ENCODE peak calls at places on chromosomes 11 and 22, in seven cellular contexts. U is IMR-90, V is trophoblast cell, O is H1, K is mesendoderm, L is H9, F is mesenchymal stem cell. Z is an unnamed sample.

GRCh38 chr11:122115520-122116343 is at the start of gene BLID:
- DNase-seq in V (peak; percentile 73), U (peak; percentile 46), F (peak; percentile 54), L (peak; percentile 73), O (peak; percentile 74), K (peak; percentile 70), Z (no peak)

GRCh38 chr11:35911013-35911412 is 32.8 kb upstream of the LDLRAD3 start:
- DNase-seq in V (no peak), K (no peak), F (no peak), O (no peak), L (no peak), U (no peak), Z (no peak)

GRCh38 chr22:37229805-37230672 is 14.0 kb downstream of the RAC2 start:
- DNase-seq in F (peak; percentile 66), O (no peak), K (no peak), L (no peak), V (peak; percentile 10), U (peak; percentile 51), Z (no peak)

GRCh38 chr11:20368441-20368840 is 4.9 kb downstream of the HTATIP2 start:
- DNase-seq in U (no peak), F (no peak), L (no peak), V (no peak), O (no peak), K (no peak), Z (no peak)

GRCh38 chr11:104968856-104969776 is 742 bp upstream of the CASP4 start:
- DNase-seq in V (peak; percentile 67), U (peak; percentile 34), O (peak; percentile 52), L (peak; percentile 67), K (peak; percentile 62), F (peak; percentile 32), Z (no peak)

GRCh38 chr11:20010106-20010860 is 150.0 kb downstream of the DBX1 start:
- DNase-seq in U (no peak), O (no peak), V (no peak), L (no peak), F (no peak), K (no peak), Z (no peak)

GRCh38 chr11:85965202-85965601 is 103.7 kb downstream of the PICALM start:
- DNase-seq in V (no peak), L (no peak), F (peak; percentile 66), U (peak; percentile 90), K (no peak), O (no peak), Z (no peak)

GRCh38 chr11:126701555-126701897 is 299.0 kb downstream of the KIRREL3 start:
- DNase-seq in K (no peak), O (no peak), F (no peak), L (no peak), V (no peak), U (no peak), Z (no peak)

GRCh38 chr11:11510939-11511338 is 110.9 kb downstream of the GALNT18 start:
- DNase-seq in F (no peak), L (no peak), V (peak; percentile 34), O (no peak), U (peak; percentile 17), K (no peak), Z (peak; percentile 47)

GRCh38 chr22:19874307-19875060 is 19.8 kb upstream of the GNB1L start:
- DNase-seq in U (no peak), K (no peak), L (peak; percentile 35), O (peak; percentile 51), F (no peak), V (no peak), Z (peak; percentile 64)

GRCh38 chr22:23862103-23862502 is 4.4 kb downstream of the SLC2A11 start:
- DNase-seq in L (peak; percentile 71), V (peak; percentile 44), K (peak; percentile 69), U (peak; percentile 52), F (peak; percentile 49), O (peak; percentile 55), Z (no peak)

GRCh38 chr22:43474161-43475101 is 62.6 kb downstream of the MPPED1 start:
- DNase-seq in L (no peak), K (no peak), V (no peak), O (no peak), F (peak; percentile 55), U (no peak), Z (no peak)

GRCh38 chr11:129230006-129230405 is 37.9 kb upstream of the ARHGAP32 start:
- DNase-seq in U (peak; percentile 12), L (no peak), K (no peak), O (no peak), F (peak; percentile 14), V (no peak), Z (no peak)

GRCh38 chr11:9053631-9054030 is 37.8 kb downstream of the SCUBE2 start:
- DNase-seq in K (no peak), O (no peak), U (peak; percentile 73), L (no peak), V (no peak), F (peak; percentile 60), Z (no peak)

GRCh38 chr22:38203855-38204497 is 2.2 kb downstream of the MAFF start:
- DNase-seq in V (peak; percentile 30), F (peak; percentile 76), K (no peak), O (no peak), U (peak; percentile 83), L (no peak), Z (no peak)

GRCh38 chr22:42959472-42960145 is 55.3 kb downstream of the PACSIN2 start:
- DNase-seq in V (peak; percentile 93), O (no peak), K (peak; percentile 84), F (peak; percentile 92), U (peak; percentile 88), L (no peak), Z (no peak)

GRCh38 chr11:100578966-100579365 is 108.1 kb upstream of the ARHGAP42 start:
- DNase-seq in O (no peak), K (peak; percentile 94), L (peak; percentile 48), F (peak; percentile 55), U (peak; percentile 61), V (peak; percentile 73), Z (no peak)

GRCh38 chr11:133306019-133306418 is 226.3 kb downstream of the OPCML start:
- DNase-seq in U (no peak), F (no peak), K (peak; percentile 40), V (no peak), L (no peak), O (no peak), Z (no peak)

GRCh38 chr22:31661851-31662667 is at the start of gene PISD:
- DNase-seq in V (peak; percentile 100), O (peak; percentile 99), K (peak; percentile 98), F (peak; percentile 95), L (peak; percentile 96), U (peak; percentile 91), Z (peak; percentile 92)

GRCh38 chr11:68950776-68951175 is 30.0 kb downstream of the MRGPRD start:
- DNase-seq in K (no peak), L (peak; percentile 55), V (no peak), F (no peak), O (peak; percentile 60), U (no peak), Z (peak; percentile 58)

GRCh38 chr11:107590460-107591097 is 368 bp upstream of the ELMOD1 start:
- DNase-seq in F (peak; percentile 13), V (peak; percentile 37), U (no peak), L (peak; percentile 36), K (no peak), O (no peak), Z (no peak)

GRCh38 chr22:42343551-42344081 is 73.2 kb upstream of the TCF20 start:
- DNase-seq in L (no peak), K (no peak), O (no peak), V (peak; percentile 9), U (no peak), F (no peak), Z (no peak)

GRCh38 chr11:96155627-96156378 is 187.2 kb downstream of the MAML2 start:
- DNase-seq in U (peak; percentile 97), L (peak; percentile 51), V (peak; percentile 96), F (peak; percentile 100), O (no peak), K (peak; percentile 86), Z (no peak)

GRCh38 chr11:2775083-2775625 is 75.4 kb upstream of the KCNQ1OT1 start:
- DNase-seq in U (no peak), F (no peak), O (no peak), L (no peak), K (no peak), V (no peak), Z (no peak)

GRCh38 chr11:102792604-102793003 is 5.4 kb downstream of the MMP1 start:
- DNase-seq in U (no peak), F (no peak), O (no peak), L (no peak), V (no peak), K (no peak), Z (no peak)

GRCh38 chr22:24601217-24602104 is 1.5 kb upstream of the GGT1 start:
- DNase-seq in K (no peak), L (no peak), V (peak; percentile 80), F (no peak), O (peak; percentile 46), U (no peak), Z (no peak)

GRCh38 chr11:1231396-1232327 is 8.8 kb downstream of the MUC5B start:
- DNase-seq in L (peak; percentile 24), O (peak; percentile 43), K (no peak), V (no peak), F (no peak), U (no peak), Z (no peak)

GRCh38 chr11:116775975-116776374 is 3.2 kb upstream of the BUD13 start:
- DNase-seq in L (no peak), K (no peak), F (no peak), O (no peak), U (no peak), V (peak; percentile 14), Z (no peak)
- H2BK120ac ChIP-seq in L (no peak overlapping the region), K (no peak overlapping the region), F (no peak overlapping the region), O (no peak overlapping the region), U (no peak overlapping the region), V (no peak overlapping the region), Z (no peak overlapping the region)

GRCh38 chr11:111329306-111330204 is 31.2 kb downstream of the POU2AF3 start:
- DNase-seq in U (no peak), O (no peak), V (no peak), F (no peak), K (no peak), L (no peak), Z (no peak)
- H2BK120ac ChIP-seq in U (no peak overlapping the region), O (no peak overlapping the region), V (no peak overlapping the region), F (no peak overlapping the region), K (no peak overlapping the region), L (no peak overlapping the region), Z (no peak overlapping the region)

DNA sequence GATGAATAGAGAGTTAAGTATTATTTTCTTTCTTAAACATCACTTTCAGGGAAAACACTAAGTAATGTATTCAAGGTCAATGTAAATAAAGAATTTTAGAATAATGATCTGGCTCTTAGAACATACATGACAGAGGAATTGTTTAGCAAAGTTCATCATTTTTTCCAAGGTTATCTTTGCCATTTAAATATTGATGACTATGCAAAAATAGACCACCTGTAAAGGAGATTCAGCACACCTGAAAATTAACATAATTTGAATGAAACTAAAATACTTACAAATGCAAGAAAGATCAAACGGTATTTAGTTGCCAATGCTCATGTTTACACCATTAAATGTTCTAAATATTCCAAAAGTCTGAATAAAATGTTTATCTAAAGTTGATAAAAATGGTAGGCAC is 782.6 kb upstream of the CHORDC1 start:
- DNase-seq in V (no peak), F (no peak), K (no peak), L (no peak), U (no peak), O (no peak), Z (no peak)
- H2BK120ac ChIP-seq in V (no peak overlapping the region), F (no peak overlapping the region), K (no peak overlapping the region), L (no peak overlapping the region), U (no peak overlapping the region), O (no peak overlapping the region), Z (no peak overlapping the region)

DNA sequence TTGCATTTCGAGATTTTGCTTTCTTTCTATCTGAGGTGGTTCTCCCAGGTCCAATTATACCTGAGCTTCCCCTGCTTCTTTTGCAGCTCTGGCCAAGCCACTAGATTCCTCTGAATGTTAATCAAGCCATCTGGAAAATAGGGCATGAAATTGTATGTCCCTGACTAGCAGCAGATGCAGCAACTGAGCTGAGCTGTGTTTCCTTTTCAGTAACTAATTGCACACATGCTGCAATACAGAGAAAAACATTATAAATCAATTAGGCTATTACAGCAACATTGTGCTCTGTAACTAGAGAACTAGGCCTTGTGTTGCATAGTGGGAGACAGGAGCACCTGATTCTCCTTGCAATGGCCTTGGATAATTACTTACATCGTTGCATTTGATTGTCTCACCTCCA is 408.3 kb downstream of the ETS1 start:
- DNase-seq in K (no peak), U (no peak), L (no peak), V (no peak), O (no peak), F (no peak), Z (no peak)
- H2BK120ac ChIP-seq in K (no peak overlapping the region), U (peak overlapping the region; percentile 49), L (no peak overlapping the region), V (no peak overlapping the region), O (no peak overlapping the region), F (no peak overlapping the region), Z (no peak overlapping the region)

Z was measured in neuronal stem cell.